ENCODE peak calls at places on chromosomes 12 and 14, in nine cellular contexts. P is GM23248, J is neural progenitor cell, C is endothelial cell of umbilical vein, D is PC-3, H is astrocyte, L is K562, T is H9, X is mesenchymal stem cell. V is an unnamed sample.

GRCh38 chr14:75558440-75558839 is 20.0 kb upstream of the FLVCR2 start:
- DNase-seq in J (no peak), D (no peak), P (no peak), T (no peak), X (peak), H (no peak), L (no peak), C (no peak), V (no peak)

GRCh38 chr14:41785696-41786095 is 179.0 kb downstream of the LRFN5 start:
- DNase-seq in J (peak), X (no peak), T (no peak), D (peak), P (no peak), C (no peak), H (no peak), L (no peak), V (no peak)

GRCh38 chr12:127640181-127640886 is 626.6 kb upstream of the TMEM132C start:
- DNase-seq in J (no peak), H (peak), C (no peak), P (peak), T (no peak), L (no peak), D (no peak), X (no peak), V (no peak)

GRCh38 chr14:44352212-44352611 is 154.9 kb downstream of the FSCB start:
- DNase-seq in J (no peak), X (no peak), L (no peak), H (no peak), C (no peak), P (no peak), T (no peak), D (no peak), V (no peak)

GRCh38 chr12:58502857-58503256 is 417.4 kb downstream of the LRIG3 start:
- DNase-seq in T (no peak), C (peak), J (peak), L (no peak), P (peak), X (peak), D (no peak), H (no peak), V (no peak)

GRCh38 chr14:69087061-69087461 is 65.9 kb downstream of the DCAF5 start:
- DNase-seq in X (no peak), D (no peak), L (no peak), P (peak), T (no peak), C (no peak), J (no peak), H (peak), V (no peak)

GRCh38 chr12:65171870-65172269 is 2.5 kb downstream of the LEMD3 start:
- DNase-seq in J (no peak), P (peak), T (no peak), H (no peak), X (peak), C (peak), L (no peak), D (peak), V (no peak)

GRCh38 chr12:18323159-18323558 is 61.8 kb downstream of the PIK3C2G start:
- DNase-seq in P (peak), L (no peak), J (no peak), D (peak), X (peak), T (no peak), H (peak), C (no peak), V (no peak)

GRCh38 chr12:88854260-88854659 is 274.0 kb upstream of the KITLG start:
- DNase-seq in C (no peak), D (peak), L (no peak), J (no peak), H (peak), X (peak), T (no peak), P (peak), V (peak)

GRCh38 chr12:114408881-114409795 is 3.2 kb upstream of the TBX5 start:
- DNase-seq in X (peak), T (peak), J (peak), H (no peak), C (no peak), D (no peak), L (no peak), P (peak), V (peak)

GRCh38 chr12:66500841-66501240 is 178.0 kb downstream of the GRIP1 start:
- DNase-seq in J (no peak), T (no peak), C (no peak), H (no peak), L (no peak), X (no peak), P (no peak), D (no peak), V (no peak)

GRCh38 chr12:121181181-121181580 is 28.7 kb upstream of the P2RX4 start:
- DNase-seq in H (peak), P (peak), L (no peak), X (peak), C (no peak), D (no peak), J (no peak), T (no peak), V (peak)

GRCh38 chr12:56590237-56590830 is 39.8 kb downstream of the BAZ2A start:
- DNase-seq in H (no peak), L (peak), X (peak), P (peak), T (peak), J (peak), C (no peak), D (peak), V (no peak)

GRCh38 chr12:19125325-19125724 is 4.2 kb upstream of the PLEKHA5 start:
- DNase-seq in T (no peak), H (peak), D (peak), X (no peak), L (no peak), J (no peak), P (peak), C (no peak), V (peak)

GRCh38 chr12:53441040-53441833 is at the start of gene PRR13:
- DNase-seq in D (peak), X (peak), P (peak), T (peak), J (peak), H (peak), C (peak), L (peak), V (peak)

GRCh38 chr12:79555006-79555925 is 135.5 kb downstream of the PAWR start:
- DNase-seq in T (no peak), D (peak), L (no peak), H (peak), J (no peak), C (peak), X (peak), P (peak), V (no peak)

GRCh38 chr12:116337312-116337711 is 59.8 kb upstream of the MED13L start:
- DNase-seq in J (peak), T (no peak), D (no peak), L (no peak), P (no peak), C (no peak), H (no peak), X (no peak), V (no peak)

GRCh38 chr12:113232787-113233585 is 11.7 kb downstream of the TPCN1 start:
- DNase-seq in D (no peak), X (no peak), H (peak), P (peak), T (peak), J (peak), C (no peak), L (no peak), V (peak)

GRCh38 chr12:22283006-22283506 is 51.5 kb downstream of the ST8SIA1 start:
- DNase-seq in H (peak), L (no peak), X (peak), P (peak), T (no peak), D (peak), J (no peak), C (peak), V (no peak)

GRCh38 chr14:81772391-81772790 is 238.7 kb upstream of the SEL1L start:
- DNase-seq in C (no peak), J (no peak), T (no peak), L (no peak), D (no peak), H (no peak), X (no peak), P (no peak), V (no peak)

GRCh38 chr12:131618303-131618658 is 92.6 kb upstream of the SFSWAP start:
- DNase-seq in L (peak), T (peak), C (no peak), D (peak), H (no peak), X (no peak), P (peak), J (peak), V (peak)

GRCh38 chr14:64550539-64551333 is 975 bp downstream of the PPP1R36 start:
- DNase-seq in P (no peak), L (no peak), D (no peak), C (no peak), T (no peak), H (no peak), J (no peak), X (no peak), V (no peak)

GRCh38 chr12:12046401-12046800 is 24.3 kb upstream of the BCL2L14 start:
- DNase-seq in C (no peak), T (no peak), H (no peak), D (no peak), L (no peak), X (no peak), J (no peak), P (no peak), V (no peak)

GRCh38 chr14:34021096-34021495 is 70.2 kb upstream of the EGLN3 start:
- DNase-seq in H (no peak), L (no peak), C (no peak), X (no peak), P (no peak), D (no peak), J (no peak), T (no peak), V (no peak)

GRCh38 chr12:81440001-81440400 is 319.1 kb downstream of the PPFIA2 start:
- DNase-seq in X (no peak), C (no peak), D (no peak), P (no peak), T (no peak), J (no peak), L (no peak), H (no peak), V (no peak)

GRCh38 chr12:105357162-105357691 is 26.7 kb downstream of the C12orf75 start:
- DNase-seq in P (peak), J (no peak), H (peak), X (peak), C (no peak), D (peak), L (no peak), T (no peak), V (no peak)

GRCh38 chr12:526089-526488 is 66.3 kb downstream of the B4GALNT3 start:
- DNase-seq in H (no peak), X (no peak), T (no peak), C (no peak), D (no peak), L (no peak), P (no peak), J (no peak), V (peak)

GRCh38 chr12:51549637-51550036 is 41.4 kb upstream of the SCN8A start:
- DNase-seq in L (no peak), J (no peak), P (peak), H (no peak), X (no peak), D (no peak), T (no peak), C (no peak), V (no peak)

GRCh38 chr14:103097994-103098957 is 3.8 kb downstream of the EXOC3L4 start:
- DNase-seq in H (no peak), C (no peak), P (no peak), T (no peak), X (no peak), J (no peak), D (no peak), L (peak), V (no peak)

GRCh38 chr14:87149583-87150354 is 843.2 kb downstream of the GALC start:
- DNase-seq in X (peak), L (no peak), T (peak), P (peak), D (no peak), C (no peak), H (peak), J (peak), V (no peak)

GRCh38 chr12:2973566-2973965 is 14.4 kb downstream of the TEAD4 start:
- DNase-seq in C (no peak), L (no peak), T (no peak), D (no peak), P (no peak), H (no peak), X (no peak), J (no peak), V (peak)

GRCh38 chr12:19382563-19382962 is 56.7 kb upstream of the AEBP2 start:
- DNase-seq in T (no peak), P (no peak), D (no peak), C (no peak), H (no peak), J (no peak), L (no peak), X (no peak), V (no peak)

GRCh38 chr12:53497461-53497860 is 1.8 kb downstream of the MAP3K12 start:
- DNase-seq in X (no peak), T (no peak), D (no peak), H (no peak), J (no peak), L (no peak), P (no peak), C (no peak), V (no peak)

GRCh38 chr14:24334431-24335271 is at the start of gene ADCY4:
- DNase-seq in T (no peak), L (no peak), P (peak), H (no peak), C (peak), D (no peak), X (peak), J (peak), V (peak)

GRCh38 chr14:93054876-93055275 is 60.8 kb downstream of the ITPK1 start:
- DNase-seq in H (no peak), P (no peak), L (no peak), D (no peak), C (no peak), T (no peak), X (no peak), J (no peak), V (peak)

GRCh38 chr12:104793280-104793679 is 164.8 kb downstream of the SLC41A2 start:
- DNase-seq in T (no peak), D (no peak), L (no peak), P (peak), C (no peak), H (peak), J (no peak), X (no peak), V (peak)

GRCh38 chr14:70889555-70889954 is 17.7 kb upstream of the PCNX1 start:
- DNase-seq in T (no peak), D (no peak), L (no peak), H (no peak), X (no peak), J (no peak), C (no peak), P (no peak), V (no peak)

GRCh38 chr12:130334937-130335336 is 2.8 kb upstream of the PIWIL1 start:
- DNase-seq in J (peak), P (no peak), H (no peak), L (peak), C (no peak), T (peak), X (no peak), D (no peak), V (no peak)

GRCh38 chr12:39807043-39807442 is 187.4 kb upstream of the ABCD2 start:
- DNase-seq in P (peak), X (peak), T (peak), J (peak), L (peak), C (peak), D (peak), H (no peak), V (no peak)

GRCh38 chr12:39804479-39805241 is 185.1 kb upstream of the ABCD2 start:
- DNase-seq in D (no peak), C (no peak), H (no peak), X (no peak), L (no peak), J (no peak), P (no peak), T (no peak), V (no peak)

GRCh38 chr12:39803151-39803550 is 183.5 kb upstream of the ABCD2 start:
- DNase-seq in J (no peak), D (no peak), T (no peak), C (no peak), L (no peak), X (no peak), H (no peak), P (no peak), V (no peak)

DNA sequence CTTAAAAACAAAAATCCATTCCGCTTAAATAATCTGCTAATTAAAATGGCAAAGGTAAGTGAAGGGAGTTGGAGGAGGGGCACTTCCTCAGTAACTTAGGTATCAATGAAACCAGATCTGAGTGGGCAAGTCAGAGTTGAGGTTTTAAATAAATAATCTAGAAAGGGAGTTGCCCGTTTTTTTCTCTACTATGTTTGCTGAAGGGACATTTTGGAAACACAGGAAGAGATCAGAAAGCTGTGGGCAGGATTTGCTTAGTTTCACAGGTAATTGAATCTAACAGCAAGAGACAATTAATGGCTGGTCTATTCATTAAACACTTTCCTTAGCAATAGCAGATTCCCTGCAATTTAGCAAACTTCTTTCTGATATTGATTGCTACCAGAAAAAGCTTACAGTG is 186.0 kb upstream of the ABCD2 start:
- DNase-seq in T (no peak), C (no peak), H (no peak), P (no peak), X (no peak), J (no peak), D (no peak), L (no peak), V (no peak)
- H2AFZ ChIP-seq in T (no peak), C (no peak), H (no peak), P (no peak), X (no peak), J (no peak), D (no peak), L (no peak), V (no peak)

DNA sequence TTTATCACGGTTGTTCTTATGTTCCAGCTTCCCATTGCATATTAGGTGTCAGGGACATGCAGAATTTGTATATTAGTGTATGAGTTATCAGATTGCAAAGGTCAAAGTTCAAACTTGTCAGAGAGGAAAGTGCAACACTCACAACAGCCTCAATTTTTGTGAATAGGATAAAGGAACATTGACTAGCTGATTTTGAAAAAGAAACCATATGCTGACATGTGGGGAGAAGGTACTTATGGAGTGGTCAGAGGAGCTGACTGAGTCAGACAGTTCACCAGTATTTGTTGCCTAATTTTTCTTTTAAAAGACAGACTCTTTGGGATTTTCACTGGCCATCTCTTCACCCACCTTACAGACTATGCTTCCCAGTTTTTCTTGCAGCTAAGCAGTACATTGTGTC is 222.1 kb downstream of the C12orf50 start:
- DNase-seq in J (no peak), C (no peak), T (no peak), P (peak), X (peak), H (no peak), L (no peak), D (no peak), V (no peak)
- H2AFZ ChIP-seq in J (peak), C (no peak), T (no peak), P (no peak), X (no peak), H (no peak), L (no peak), D (no peak), V (no peak)

GRCh38 chr12:125216720-125217119 is 151.5 kb downstream of the AACS start:
- DNase-seq in L (no peak), H (no peak), C (no peak), X (no peak), T (no peak), D (no peak), J (no peak), P (no peak), V (no peak)
- H2AFZ ChIP-seq in L (no peak), H (no peak), C (no peak), X (no peak), T (no peak), D (no peak), J (no peak), P (no peak), V (no peak)

DNA sequence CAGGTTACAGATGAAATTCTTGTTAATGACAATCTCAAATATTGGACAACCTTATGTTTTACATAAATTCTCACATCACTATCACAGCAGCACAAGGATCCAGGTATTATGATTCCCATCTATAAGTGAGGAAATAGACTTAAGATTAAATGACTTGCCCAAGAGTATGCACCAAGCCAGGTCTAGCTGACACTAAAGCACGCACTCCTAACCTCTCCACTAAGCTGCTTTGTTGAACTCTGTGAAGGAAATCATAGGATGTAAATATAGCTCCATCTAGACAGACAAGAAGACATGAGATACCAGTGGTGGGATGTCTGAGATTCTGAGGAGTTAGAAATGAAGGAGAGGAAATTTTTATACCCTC is 87.9 kb downstream of the PHLDA1 start:
- DNase-seq in D (peak), P (peak), X (no peak), H (no peak), C (no peak), J (no peak), L (no peak), T (no peak), V (peak)
- H2AFZ ChIP-seq in D (no peak), P (peak), X (no peak), H (no peak), C (peak), J (no peak), L (peak), T (no peak), V (no peak)